ENCODE peak calls at places on chromosome 6, in five cellular contexts. G, Z, D, Q and I are unnamed samples.

GRCh38 chr6:7773914-7774313 is 48.0 kb downstream of the BMP6 start:
- DNase-seq in G (no peak), Z (no peak), D (no peak), Q (no peak), I (no peak)

GRCh38 chr6:129621252-129621651 is 88.7 kb downstream of the ARHGAP18 start:
- DNase-seq in G (no peak), Z (peak), D (peak), Q (no peak), I (no peak)

GRCh38 chr6:53151676-53152075 is 3.0 kb upstream of the GCM1 start:
- DNase-seq in G (no peak), Z (no peak), D (peak), Q (no peak), I (no peak)

GRCh38 chr6:170089937-170090335 is 200.9 kb downstream of the DLL1 start:
- DNase-seq in G (peak), Z (no peak), D (no peak), Q (no peak), I (no peak)

GRCh38 chr6:127550403-127550802 is 26.6 kb upstream of the C6orf58 start:
- DNase-seq in G (no peak), Z (no peak), D (no peak), Q (no peak), I (no peak)

GRCh38 chr6:23446394-23447001 is 679.5 kb upstream of the NRSN1 start:
- DNase-seq in G (no peak), Z (no peak), D (peak), Q (peak), I (no peak)

GRCh38 chr6:105382918-105383317 is 20.0 kb downstream of the PREP start:
- DNase-seq in G (no peak), Z (no peak), D (no peak), Q (no peak), I (no peak)

GRCh38 chr6:28446818-28447511 is 3.7 kb upstream of the ZSCAN23 start:
- DNase-seq in G (no peak), Z (no peak), D (no peak), Q (peak), I (no peak)

GRCh38 chr6:36857325-36857724 is 17.3 kb downstream of the PPIL1 start:
- DNase-seq in G (no peak), Z (no peak), D (no peak), Q (no peak), I (no peak)

GRCh38 chr6:138101946-138102731 is 5.1 kb downstream of the PERP start:
- DNase-seq in G (no peak), Z (no peak), D (no peak), Q (no peak), I (no peak)

GRCh38 chr6:31586013-31586412 is at the start of gene LST1:
- DNase-seq in G (no peak), Z (no peak), D (no peak), Q (no peak), I (no peak)

GRCh38 chr6:35311390-35312075 is 13.9 kb downstream of the DEF6 start:
- DNase-seq in G (no peak), Z (peak), D (no peak), Q (no peak), I (no peak)
- H3K27ac ChIP-seq in G (no peak), Z (peak), D (no peak), Q (no peak), I (peak)

GRCh38 chr6:40792183-40792582 is 205.0 kb upstream of the LRFN2 start:
- DNase-seq in G (no peak), Z (no peak), D (no peak), Q (no peak), I (no peak)
- H3K27ac ChIP-seq in G (no peak), Z (no peak), D (no peak), Q (no peak), I (no peak)

GRCh38 chr6:110529907-110530306 is 53.5 kb upstream of the SLC22A16 start:
- DNase-seq in G (no peak), Z (no peak), D (no peak), Q (peak), I (no peak)
- H3K27ac ChIP-seq in G (no peak), Z (no peak), D (no peak), Q (peak), I (no peak)

DNA sequence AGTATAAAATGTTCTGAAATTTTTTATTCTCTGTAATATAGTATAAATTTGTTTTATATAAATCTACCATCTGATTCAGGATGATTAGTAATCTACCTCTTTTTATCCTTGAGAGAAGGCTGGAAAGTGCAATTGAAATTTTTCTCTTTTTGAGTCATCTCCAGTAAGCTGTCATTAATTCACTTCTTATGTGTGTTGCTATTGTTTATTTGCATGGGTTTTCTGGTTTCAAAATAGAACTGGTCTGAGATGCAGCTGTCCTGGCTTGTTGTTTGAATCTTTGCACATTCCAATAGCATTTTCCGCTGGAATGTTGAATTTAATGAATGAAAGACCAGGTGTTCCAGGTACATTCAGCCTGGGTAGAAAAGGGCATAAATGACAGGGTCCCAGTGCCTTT is 24.3 kb upstream of the TAB2 start:
- DNase-seq in G (no peak), Z (no peak), D (no peak), Q (peak), I (no peak)
- H3K27ac ChIP-seq in G (no peak), Z (no peak), D (no peak), Q (peak), I (no peak)